ENCODE peak calls at places on chromosomes 13 and 19, in eight cellular contexts. G, N, T, Q, D, W, C and X are unnamed samples.

GRCh38 chr19:17471410-17472125 is 1.2 kb downstream of the SLC27A1 start:
- DNase-seq in N (no peak), G (peak; percentile 19), C (no peak), Q (no peak), T (no peak), D (no peak), W (no peak), X (no peak)

GRCh38 chr13:30463820-30464495 is 1.8 kb downstream of the HMGB1 start:
- DNase-seq in G (no peak), T (no peak), D (no peak), C (peak; percentile 87), N (peak; percentile 79), Q (peak; percentile 75), W (no peak), X (peak; percentile 50)

GRCh38 chr19:7743425-7743841 is 3.9 kb downstream of the CD209 start:
- DNase-seq in T (no peak), D (no peak), G (no peak), W (no peak), Q (no peak), C (no peak), N (peak; percentile 48), X (no peak)

GRCh38 chr19:57334191-57334590 is 13.9 kb downstream of the ZNF543 start:
- DNase-seq in D (no peak), C (no peak), T (no peak), Q (no peak), G (no peak), N (no peak), W (no peak), X (peak; percentile 9)

GRCh38 chr13:113245858-113246791 is 36.7 kb downstream of the CUL4A start:
- DNase-seq in N (no peak), W (no peak), T (no peak), Q (no peak), C (no peak), G (no peak), D (no peak), X (peak; percentile 13)

GRCh38 chr19:13401388-13401787 is 104.9 kb downstream of the CACNA1A start:
- DNase-seq in W (no peak), C (peak; percentile 11), G (peak; percentile 64), Q (no peak), D (no peak), N (peak; percentile 27), T (no peak), X (peak; percentile 46)

GRCh38 chr13:28753208-28753892 is 34.6 kb upstream of the SLC46A3 start:
- DNase-seq in D (no peak), N (no peak), Q (peak; percentile 55), C (no peak), T (peak; percentile 72), G (peak; percentile 92), W (no peak), X (peak; percentile 91)

GRCh38 chr13:64274481-64275217 is 2859.0 kb upstream of the PCDH20 start:
- DNase-seq in Q (no peak), C (no peak), N (no peak), G (no peak), D (no peak), T (peak; percentile 0), W (no peak), X (peak; percentile 26)

GRCh38 chr19:18300930-18301717 is 19.7 kb upstream of the JUND start:
- DNase-seq in D (peak; percentile 83), T (no peak), G (peak; percentile 99), W (no peak), Q (peak; percentile 79), N (no peak), C (no peak), X (peak; percentile 62)

GRCh38 chr19:56946164-56946563 is 105.6 kb upstream of the PEG3 start:
- DNase-seq in G (no peak), N (no peak), C (no peak), T (no peak), D (no peak), Q (no peak), W (peak; percentile 36), X (no peak)

GRCh38 chr13:31225180-31225579 is 25.4 kb downstream of the B3GLCT start:
- DNase-seq in D (no peak), T (no peak), N (no peak), Q (no peak), C (no peak), G (no peak), W (no peak), X (no peak)

GRCh38 chr13:50581586-50582196 is 261.8 kb downstream of the DLEU7 start:
- DNase-seq in W (no peak), D (no peak), N (no peak), Q (no peak), G (no peak), C (no peak), T (no peak), X (no peak)

GRCh38 chr13:52782486-52783448 is 43.1 kb upstream of the CNMD start:
- DNase-seq in N (no peak), W (no peak), G (no peak), Q (no peak), T (no peak), D (peak; percentile 20), C (no peak), X (no peak)

GRCh38 chr19:16851031-16851712 is 22.0 kb downstream of the SIN3B start:
- DNase-seq in G (no peak), W (no peak), Q (no peak), D (no peak), C (no peak), T (peak; percentile 18), N (no peak), X (peak; percentile 77)

GRCh38 chr13:27148900-27149299 is 22.7 kb downstream of the USP12 start:
- DNase-seq in Q (no peak), G (no peak), D (no peak), W (no peak), N (no peak), T (no peak), C (peak; percentile 31), X (no peak)

GRCh38 chr19:51101171-51101865 is 6.9 kb downstream of the CTU1 start:
- DNase-seq in C (no peak), D (no peak), T (no peak), W (no peak), G (peak; percentile 89), N (no peak), Q (no peak), X (no peak)

GRCh38 chr19:18049390-18049789 is 37.3 kb downstream of the IL12RB1 start:
- DNase-seq in G (peak; percentile 92), W (no peak), C (no peak), D (peak; percentile 73), T (no peak), Q (peak; percentile 57), N (no peak), X (peak; percentile 25)

GRCh38 chr13:108195861-108196260 is 19.5 kb downstream of the LIG4 start:
- DNase-seq in Q (no peak), G (no peak), C (no peak), D (no peak), T (no peak), N (no peak), W (no peak), X (no peak)
- H3K27ac ChIP-seq in Q (no peak overlapping the region), G (no peak overlapping the region), C (no peak overlapping the region), D (no peak overlapping the region), T (no peak overlapping the region), N (no peak overlapping the region), W (no peak overlapping the region), X (no peak overlapping the region)

GRCh38 chr19:48396871-48397176 is 3.4 kb downstream of the GRIN2D start:
- DNase-seq in T (no peak), C (no peak), N (no peak), Q (no peak), D (no peak), W (no peak), G (peak; percentile 80), X (no peak)

GRCh38 chr19:48400018-48400742 is 6.7 kb downstream of the GRIN2D start:
- DNase-seq in C (no peak), D (peak; percentile 42), G (peak; percentile 99), N (no peak), T (no peak), Q (peak; percentile 60), W (no peak), X (peak; percentile 55)

GRCh38 chr19:48397263-48397635 is 3.8 kb downstream of the GRIN2D start:
- DNase-seq in D (no peak), W (no peak), N (no peak), T (no peak), C (no peak), G (peak; percentile 15), Q (no peak), X (no peak)

GRCh38 chr19:48397636-48398328 is 4.3 kb downstream of the GRIN2D start:
- DNase-seq in D (no peak), N (no peak), T (no peak), W (no peak), C (no peak), Q (no peak), G (peak; percentile 81), X (no peak)

GRCh38 chr19:48398329-48399235 is 5.1 kb downstream of the GRIN2D start:
- DNase-seq in Q (peak; percentile 88), G (peak; percentile 98), T (no peak), C (peak; percentile 92), D (peak; percentile 51), W (peak; percentile 77), N (peak; percentile 95), X (peak; percentile 41)
- H3K27ac ChIP-seq in Q (peak overlapping the region; percentile 52), G (no peak overlapping the region), T (no peak overlapping the region), C (no peak overlapping the region), D (no peak overlapping the region), W (no peak overlapping the region), N (no peak overlapping the region), X (no peak overlapping the region)

DNA sequence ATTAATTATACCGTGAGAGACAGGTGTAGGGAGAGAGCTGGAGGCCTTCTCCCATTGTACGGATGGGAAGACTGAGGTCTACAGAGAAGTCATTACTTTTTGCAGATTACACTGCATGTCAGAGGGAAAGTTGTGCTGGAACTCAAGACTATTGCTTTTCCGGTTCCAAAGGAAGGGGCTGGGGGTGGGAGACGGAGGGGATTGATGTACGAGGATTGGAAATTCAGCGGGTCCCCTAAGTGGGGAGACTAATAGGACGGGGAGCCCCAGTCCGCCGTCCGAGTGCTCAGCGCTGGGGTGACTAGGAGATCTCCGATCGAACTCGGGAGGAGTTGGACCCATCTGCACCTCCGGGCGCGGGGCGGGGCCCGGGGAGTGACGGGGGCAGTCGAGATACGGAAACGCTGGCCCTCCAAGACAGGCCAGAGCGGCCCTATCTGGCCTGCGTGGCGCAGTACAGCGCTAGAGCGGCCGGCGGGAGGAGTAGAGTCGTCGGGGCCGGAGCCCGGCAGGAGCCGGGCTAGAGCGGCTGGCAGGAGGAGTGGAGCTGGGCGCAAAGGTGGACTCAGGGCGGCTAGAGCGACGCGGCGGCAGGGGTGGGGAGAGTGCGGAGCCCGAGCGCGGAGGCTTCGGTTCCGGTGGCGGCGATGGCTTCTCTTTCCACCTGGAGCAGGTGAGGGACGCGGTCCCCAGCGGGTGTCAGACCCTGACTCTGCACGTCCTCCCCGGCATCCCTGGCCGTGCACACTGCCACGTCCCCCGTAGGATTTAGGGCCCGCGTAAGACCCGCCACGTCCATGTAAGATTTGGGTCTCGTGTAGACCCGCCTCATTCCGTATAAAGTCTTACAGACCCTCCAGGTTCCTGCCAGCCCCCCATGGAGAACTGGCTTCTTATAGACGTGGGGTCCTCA is 1.1 kb downstream of the ARHGEF1 start:
- DNase-seq in N (peak; percentile 98), D (peak; percentile 96), G (peak; percentile 100), Q (peak; percentile 97), T (peak; percentile 92), W (peak; percentile 90), C (peak; percentile 95), X (peak; percentile 96)
- H3K27ac ChIP-seq in N (peak overlapping the region; percentile 100), D (peak overlapping the region; percentile 81), G (peak overlapping the region; percentile 81), Q (peak overlapping the region; percentile 89), T (peak overlapping the region; percentile 52), W (no peak overlapping the region), C (peak overlapping the region; percentile 90), X (peak overlapping the region; percentile 67)

DNA sequence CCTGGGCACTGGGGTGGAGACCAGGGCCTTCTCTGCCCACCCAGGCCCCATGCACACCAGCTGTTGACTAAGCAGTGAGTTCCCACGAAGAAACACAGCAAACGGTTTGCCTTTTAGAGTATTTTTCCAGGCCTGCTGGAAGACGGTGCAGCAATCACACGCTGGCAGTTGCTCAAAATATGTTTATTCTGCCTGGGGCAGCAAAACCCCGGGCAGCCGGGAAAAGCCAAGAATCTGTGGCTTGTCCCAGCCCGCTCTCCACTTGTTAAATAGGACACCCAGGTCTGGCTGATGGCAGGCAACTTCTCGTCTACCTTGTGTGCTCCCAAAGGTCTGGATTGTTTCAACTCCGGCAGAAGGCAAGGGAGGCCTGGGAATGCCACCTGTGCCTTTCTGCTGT is 40.8 kb downstream of the GGACT start:
- DNase-seq in G (peak; percentile 62), T (no peak), C (no peak), Q (no peak), W (no peak), D (no peak), N (no peak), X (no peak)
- H3K27ac ChIP-seq in G (no peak overlapping the region), T (no peak overlapping the region), C (no peak overlapping the region), Q (peak overlapping the region; percentile 23), W (no peak overlapping the region), D (peak overlapping the region; percentile 26), N (no peak overlapping the region), X (no peak overlapping the region)